ENCODE peak calls at places on chromosomes 12 and 14, in five cellular contexts. Y is IMR-90, G is A549, Z is HepG2, V is GM12878. H is an unnamed sample.

GRCh38 chr14:101226265-101226602 is 322.7 kb upstream of the RTL1 start:
- DNase-seq in G (no peak), V (no peak), Y (no peak), Z (no peak), H (no peak)

GRCh38 chr14:39673141-39674133 is 241.2 kb upstream of the FBXO33 start:
- DNase-seq in Y (no peak), Z (no peak), V (no peak), G (no peak), H (no peak)

GRCh38 chr12:123388218-123388947 is 4.5 kb downstream of the KMT5A start:
- DNase-seq in Z (peak), Y (peak), V (peak), G (peak), H (peak)

GRCh38 chr12:119239040-119239439 is 60.3 kb downstream of the HSPB8 start:
- DNase-seq in V (no peak), Y (no peak), G (no peak), Z (no peak), H (no peak)

GRCh38 chr12:98399532-98399931 is 115.9 kb upstream of the TMPO start:
- DNase-seq in V (no peak), G (peak), Y (peak), Z (peak), H (peak)

GRCh38 chr12:88556213-88556612 is 24.1 kb downstream of the KITLG start:
- DNase-seq in Y (no peak), V (no peak), G (no peak), Z (no peak), H (no peak)

GRCh38 chr14:24058951-24059475 is 7.2 kb downstream of the CARMIL3 start:
- DNase-seq in Z (no peak), V (no peak), G (no peak), Y (no peak), H (no peak)

GRCh38 chr14:51298895-51299294 is 58.8 kb downstream of the TMX1 start:
- DNase-seq in V (no peak), Y (peak), Z (no peak), G (no peak), H (no peak)

GRCh38 chr14:36256131-36256801 is 64.2 kb downstream of the MBIP start:
- DNase-seq in Z (no peak), G (no peak), V (no peak), Y (no peak), H (no peak)

GRCh38 chr12:7933255-7933726 is 2.7 kb downstream of the SLC2A3 start:
- DNase-seq in G (peak), Z (peak), V (peak), Y (peak), H (peak)

GRCh38 chr14:94827711-94828505 is 58.0 kb upstream of the GSC start:
- DNase-seq in G (no peak), V (no peak), Z (no peak), Y (no peak), H (no peak)

GRCh38 chr14:22996823-22997301 is 13.1 kb downstream of the C14orf93 start:
- DNase-seq in Y (no peak), Z (no peak), V (no peak), G (no peak), H (no peak)

GRCh38 chr14:75910048-75910447 is 71.7 kb downstream of the TGFB3 start:
- DNase-seq in V (no peak), G (no peak), Y (no peak), Z (no peak), H (no peak)

GRCh38 chr12:78645956-78646355 is 218.6 kb upstream of the SYT1 start:
- DNase-seq in V (no peak), G (no peak), Y (peak), Z (peak), H (no peak)

DNA sequence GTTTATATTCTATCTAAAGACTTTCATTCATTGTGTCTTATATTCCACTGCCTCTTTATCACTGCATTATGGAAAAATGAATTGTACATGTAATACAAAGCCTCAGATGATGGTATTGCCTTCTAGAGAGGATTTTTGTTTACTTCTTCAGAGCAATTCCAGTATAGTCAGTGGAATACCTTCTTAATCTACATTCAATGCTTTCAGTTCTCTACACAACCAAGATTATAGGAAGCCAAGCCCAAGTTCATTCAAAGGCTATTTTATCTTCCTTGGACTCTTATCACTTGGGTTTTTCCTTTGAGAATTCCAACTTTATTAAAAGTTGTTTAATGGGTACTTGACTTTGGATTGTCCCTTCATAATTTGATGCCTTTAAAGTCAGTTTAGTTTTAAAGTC is 1971.0 kb upstream of the FLRT2 start:
- DNase-seq in Z (no peak), G (no peak), Y (no peak), V (no peak), H (no peak)
- TF ChIP-seq BHLHE40 in Z (no peak), G (no peak), Y (no peak), V (no peak), H (no peak)

DNA sequence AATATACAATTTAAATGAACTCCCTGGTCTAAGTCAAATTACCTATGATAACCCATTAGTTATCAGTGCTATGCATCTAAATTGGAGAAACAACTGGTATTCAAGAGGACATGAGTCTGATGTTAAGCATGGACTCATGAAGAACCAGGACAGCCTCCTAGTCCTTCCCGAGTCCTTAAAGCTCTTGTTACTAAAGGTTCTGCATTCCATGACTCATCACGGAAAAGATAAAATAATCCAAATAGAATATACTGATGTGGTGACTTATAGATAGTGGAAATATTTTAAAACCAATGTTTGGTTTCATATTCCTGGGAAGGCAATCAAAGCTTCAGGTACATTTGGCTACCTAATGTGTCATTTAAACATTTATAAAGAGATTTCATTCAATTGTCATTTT is 117.2 kb upstream of the PMCH start:
- DNase-seq in Y (peak), Z (no peak), G (no peak), V (no peak), H (no peak)
- TF ChIP-seq BHLHE40 in Y (no peak), Z (no peak), G (no peak), V (no peak), H (no peak)

DNA sequence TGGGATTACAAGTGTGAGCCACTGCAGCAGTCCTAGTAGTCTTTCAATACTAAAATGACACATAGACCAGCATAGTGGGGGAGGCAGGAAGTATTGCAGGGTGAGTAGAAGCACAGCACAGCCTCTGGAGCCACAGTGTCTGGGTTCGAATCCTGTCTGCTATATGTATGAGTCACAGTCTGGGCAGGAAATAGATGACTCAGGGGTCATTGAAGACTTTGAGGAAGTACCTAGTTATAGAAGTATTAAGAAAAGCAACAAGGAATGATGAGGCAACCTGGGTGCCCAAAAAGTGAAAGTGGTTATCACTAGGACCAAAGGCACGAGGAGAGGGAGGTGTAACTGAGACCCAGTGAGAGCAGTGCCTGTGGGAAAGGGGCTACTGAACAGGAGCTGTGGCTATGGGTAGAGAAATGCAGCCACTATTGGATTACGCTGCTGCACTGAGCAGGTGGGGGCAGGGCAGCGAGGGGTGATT is 124.0 kb downstream of the PDE3A start:
- DNase-seq in Y (peak), Z (no peak), V (peak), G (peak), H (no peak)
- TF ChIP-seq BHLHE40 in Y (no peak), Z (no peak), V (no peak), G (no peak), H (no peak)

GRCh38 chr12:68627673-68628319 is 17.1 kb downstream of the RAP1B start:
- DNase-seq in G (no peak), V (no peak), Y (no peak), Z (no peak), H (no peak)
- TF ChIP-seq BHLHE40 in G (no peak), V (no peak), Y (no peak), Z (no peak), H (no peak)

GRCh38 chr14:103855734-103856095 is 8.3 kb upstream of the PPP1R13B start:
- DNase-seq in Y (no peak), G (no peak), V (no peak), Z (no peak), H (no peak)

GRCh38 chr14:103856105-103856504 is 8.7 kb upstream of the PPP1R13B start:
- DNase-seq in Z (no peak), G (no peak), Y (no peak), V (no peak), H (no peak)

GRCh38 chr14:103857256-103857655 is 9.9 kb upstream of the PPP1R13B start:
- DNase-seq in Y (no peak), G (no peak), V (no peak), Z (no peak), H (no peak)

GRCh38 chr14:103859416-103860202 is 12.2 kb upstream of the PPP1R13B start:
- DNase-seq in Y (no peak), V (no peak), G (no peak), Z (no peak), H (no peak)

GRCh38 chr14:103858063-103858820 is 10.9 kb upstream of the PPP1R13B start:
- DNase-seq in Z (no peak), Y (no peak), G (no peak), V (no peak), H (no peak)
- TF ChIP-seq BHLHE40 in Z (no peak), Y (no peak), G (no peak), V (no peak), H (no peak)

DNA sequence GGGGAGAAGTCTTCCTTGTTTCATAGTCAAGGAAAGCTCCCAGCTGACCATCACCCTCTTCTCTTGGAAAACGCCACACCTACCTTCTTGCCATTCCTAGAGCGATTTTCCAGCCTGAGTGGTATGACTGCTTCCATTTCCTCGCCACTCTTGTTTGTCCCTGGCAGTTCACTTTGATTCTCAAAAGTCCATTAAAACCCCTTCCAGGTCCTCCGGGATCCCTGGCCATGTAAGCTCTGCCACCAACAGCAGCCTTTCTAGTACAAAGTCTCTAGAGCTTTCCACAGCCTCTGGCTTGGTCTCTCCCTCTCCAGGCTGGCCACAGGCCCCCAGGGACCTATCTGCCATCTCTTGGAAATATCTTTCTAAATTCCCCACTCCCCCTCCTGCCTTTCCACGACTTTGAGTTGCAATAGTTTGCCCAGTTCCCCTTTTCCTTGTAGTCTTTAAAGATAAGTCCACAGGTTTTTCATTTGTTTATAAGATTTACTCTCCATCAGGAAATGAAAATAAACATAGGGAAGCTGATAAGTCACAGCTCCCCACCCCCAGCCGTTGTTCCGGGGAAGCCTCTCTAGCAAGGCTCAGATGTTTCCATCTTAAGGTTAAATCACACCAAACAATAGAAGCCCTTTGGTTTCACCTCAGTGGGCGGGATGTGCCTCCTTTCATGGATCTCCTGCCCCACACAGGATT is 42.9 kb upstream of the SINHCAF start:
- DNase-seq in V (no peak), G (no peak), Z (no peak), Y (peak), H (peak)
- TF ChIP-seq BHLHE40 in V (no peak), G (no peak), Z (no peak), Y (no peak), H (no peak)

DNA sequence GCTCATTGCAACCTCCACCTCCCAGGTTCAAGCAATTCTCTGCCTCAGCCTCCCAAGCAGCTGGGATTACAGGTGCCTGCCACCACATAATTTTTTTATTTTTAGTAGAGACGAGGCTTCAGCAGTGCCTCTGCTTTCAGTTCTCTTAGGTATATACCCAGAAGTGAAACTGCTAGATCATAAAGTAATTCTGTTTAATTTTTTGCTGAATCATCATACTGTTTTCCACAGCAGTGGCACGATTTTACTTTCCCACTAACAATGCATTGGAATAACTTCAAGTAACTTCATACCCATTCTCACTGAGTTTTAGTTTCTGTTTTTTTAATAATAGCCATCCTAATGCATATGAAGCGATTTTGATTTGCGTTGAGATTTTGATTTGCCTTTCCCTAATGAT is 148.0 kb upstream of the G2E3 start:
- DNase-seq in V (no peak), G (no peak), Y (no peak), Z (no peak), H (no peak)
- TF ChIP-seq BHLHE40 in V (no peak), G (no peak), Y (no peak), Z (no peak), H (no peak)

GRCh38 chr12:13049816-13050215 is 5.6 kb downstream of the FAM234B start:
- DNase-seq in G (no peak), Y (peak), V (no peak), Z (no peak), H (no peak)
- TF ChIP-seq BHLHE40 in G (no peak), Y (no peak), V (no peak), Z (no peak), H (no peak)

GRCh38 chr12:6820171-6820570 is 1.4 kb upstream of the GPR162 start:
- DNase-seq in Y (no peak), Z (no peak), G (no peak), V (no peak), H (no peak)

GRCh38 chr12:6821271-6821673 is 349 bp upstream of the GPR162 start:
- DNase-seq in Z (no peak), G (peak), V (no peak), Y (peak), H (peak)

GRCh38 chr12:6818246-6819006 is 3.2 kb upstream of the GPR162 start:
- DNase-seq in G (no peak), Y (no peak), V (no peak), Z (no peak), H (no peak)

GRCh38 chr12:6817662-6818157 is 3.9 kb upstream of the GPR162 start:
- DNase-seq in Y (no peak), Z (no peak), G (no peak), V (no peak), H (no peak)

GRCh38 chr12:6819069-6820030 is 2.3 kb upstream of the GPR162 start:
- DNase-seq in Z (no peak), Y (no peak), G (no peak), V (no peak), H (no peak)
- TF ChIP-seq BHLHE40 in Z (no peak), Y (no peak), G (no peak), V (no peak), H (no peak)

GRCh38 chr12:116366456-116366776 is 88.9 kb upstream of the MED13L start:
- DNase-seq in G (no peak), V (no peak), Y (no peak), Z (no peak), H (no peak)
- TF ChIP-seq BHLHE40 in G (no peak), V (no peak), Y (no peak), Z (no peak), H (no peak)